ENCODE peak calls at places on chromosomes 13 and 19, in eight cellular contexts. U is stimulated activated CD4-positive, alpha-beta T cell treated with anti-CD3 and anti-CD28 coated beads, Interleukin-1b, Interleukin-23, amount 100 ng/mL, for 24 hours; C is activated T-cell treated with anti-CD3 and anti-CD28 coated beads, Interleukin-2, amount 50 U/mL, for 4 hours; B is activated naive CD4-positive, alpha-beta T cell; X is GM04504; K is EL; S is iPS DF 6.9; O is heart left ventricle. H is an unnamed sample.

GRCh38 chr13:44906758-44907157 is 82.5 kb downstream of the NUFIP1 start:
- DNase-seq in S (no peak), O (no peak), K (no peak), X (no peak), B (no peak), C (no peak), U (no peak), H (no peak)

GRCh38 chr13:29319451-29319850 is 276.0 kb downstream of the SLC7A1 start:
- DNase-seq in K (no peak), X (no peak), S (no peak), B (no peak), O (no peak), C (no peak), U (no peak), H (no peak)

GRCh38 chr13:66977156-66977555 is 253.0 kb downstream of the PCDH9 start:
- DNase-seq in K (no peak), B (no peak), U (no peak), O (no peak), S (no peak), X (no peak), C (no peak), H (no peak)

GRCh38 chr19:14563989-14564650 is 7.7 kb downstream of the NDUFB7 start:
- DNase-seq in S (no peak), O (no peak), B (no peak), C (no peak), K (peak; percentile 34), X (no peak), U (peak; percentile 43), H (no peak)

GRCh38 chr19:2041686-2042484 is 9.2 kb downstream of the MKNK2 start:
- DNase-seq in S (no peak), K (peak; percentile 83), U (peak; percentile 99), C (peak; percentile 99), O (peak; percentile 98), B (peak; percentile 99), X (no peak), H (peak; percentile 85)

GRCh38 chr19:19334063-19334988 is 13.7 kb downstream of the MAU2 start:
- DNase-seq in X (no peak), K (no peak), C (no peak), O (no peak), B (no peak), S (no peak), U (no peak), H (no peak)

GRCh38 chr19:29887498-29887897 is 54.5 kb upstream of the URI1 start:
- DNase-seq in C (no peak), S (no peak), K (no peak), U (no peak), B (no peak), O (no peak), X (no peak), H (no peak)

GRCh38 chr19:43648633-43649032 is 9.0 kb upstream of the CADM4 start:
- DNase-seq in X (no peak), B (no peak), C (no peak), K (no peak), S (no peak), O (no peak), U (no peak), H (no peak)

GRCh38 chr13:35988648-35989081 is 142.5 kb downstream of the DCLK1 start:
- DNase-seq in C (no peak), B (no peak), S (no peak), O (no peak), U (no peak), K (no peak), X (no peak), H (no peak)

GRCh38 chr13:39107484-39108040 is 69.3 kb downstream of the NHLRC3 start:
- DNase-seq in K (no peak), O (no peak), C (no peak), B (no peak), U (no peak), X (no peak), S (no peak), H (no peak)

GRCh38 chr19:1516395-1516753 is 3.6 kb upstream of the ADAMTSL5 start:
- DNase-seq in S (no peak), O (no peak), U (no peak), K (no peak), B (no peak), X (no peak), C (no peak), H (no peak)

GRCh38 chr13:109784590-109785140 is 1.7 kb downstream of the IRS2 start:
- DNase-seq in B (peak; percentile 28), C (peak; percentile 63), K (peak; percentile 79), U (peak; percentile 53), O (peak; percentile 87), S (no peak), X (no peak), H (peak; percentile 75)

GRCh38 chr13:52862358-52863206 is 14.1 kb upstream of the PCDH8 start:
- DNase-seq in B (no peak), U (no peak), X (no peak), C (no peak), S (no peak), K (peak; percentile 23), O (no peak), H (no peak)

GRCh38 chr19:5621945-5622464 is 571 bp downstream of the SAFB2 start:
- DNase-seq in O (no peak), K (no peak), S (no peak), C (peak; percentile 28), X (no peak), B (no peak), U (no peak), H (no peak)

GRCh38 chr19:1780272-1780957 is 27.1 kb downstream of the ONECUT3 start:
- DNase-seq in S (no peak), U (no peak), B (no peak), C (no peak), K (peak; percentile 33), X (no peak), O (no peak), H (peak; percentile 70)

GRCh38 chr19:17953869-17954268 is 13.0 kb upstream of the KCNN1 start:
- DNase-seq in U (no peak), K (no peak), X (no peak), B (no peak), S (no peak), O (no peak), C (no peak), H (no peak)

GRCh38 chr19:44021221-44021620 is 4.0 kb upstream of the ZNF222 start:
- DNase-seq in U (no peak), O (no peak), X (no peak), S (no peak), C (no peak), B (no peak), K (no peak), H (no peak)

GRCh38 chr19:19820774-19821315 is 705 bp downstream of the ZNF506 start:
- DNase-seq in U (no peak), S (no peak), B (no peak), K (peak; percentile 1), O (no peak), C (no peak), X (no peak), H (no peak)

GRCh38 chr13:97856001-97856675 is 97.3 kb upstream of the IPO5 start:
- DNase-seq in S (no peak), O (peak; percentile 44), C (no peak), X (no peak), U (no peak), K (peak; percentile 8), B (no peak), H (peak; percentile 5)

GRCh38 chr13:36973621-36974268 is 25.4 kb downstream of the ALG5 start:
- DNase-seq in K (no peak), O (no peak), S (no peak), X (no peak), B (no peak), U (no peak), C (no peak), H (no peak)

GRCh38 chr13:24606486-24607170 is 73.6 kb upstream of the ATP12A start:
- DNase-seq in S (no peak), X (no peak), U (no peak), O (no peak), B (no peak), C (no peak), K (no peak), H (no peak)

GRCh38 chr13:45934283-45934682 is 82.7 kb upstream of the SIAH3 start:
- DNase-seq in B (no peak), U (no peak), C (no peak), S (no peak), X (no peak), O (no peak), K (no peak), H (no peak)

GRCh38 chr13:38348890-38349289 is 761 bp upstream of the UFM1 start:
- DNase-seq in C (peak; percentile 30), U (peak; percentile 1), K (peak; percentile 25), O (no peak), B (no peak), S (no peak), X (no peak), H (peak; percentile 9)

GRCh38 chr13:110023729-110024645 is 237.6 kb upstream of the IRS2 start:
- DNase-seq in B (no peak), U (no peak), X (no peak), O (peak; percentile 60), K (no peak), C (no peak), S (no peak), H (peak; percentile 54)

GRCh38 chr13:65064967-65065366 is 2165.2 kb downstream of the PCDH9 start:
- DNase-seq in S (no peak), C (no peak), K (no peak), U (no peak), O (no peak), X (no peak), B (no peak), H (no peak)

H was measured in hepatic stellate cell.